ENCODE peak calls at places on chromosomes 4 and X, in seven cellular contexts. E, R, P, Y, T, W and G are unnamed samples.

GRCh38 chrX:29090811-29091210 is 503.6 kb downstream of the IL1RAPL1 start:
- DNase-seq in E (no peak), R (no peak), P (no peak), Y (peak; percentile 39), T (no peak), W (peak; percentile 36), G (no peak)

GRCh38 chr4:6005175-6005574 is 13.1 kb downstream of the C4orf50 start:
- DNase-seq in E (no peak), R (no peak), P (no peak), Y (no peak), T (no peak), W (no peak), G (no peak)

GRCh38 chr4:52576326-52576725 is 82.8 kb downstream of the USP46 start:
- DNase-seq in E (no peak), R (no peak), P (no peak), Y (no peak), T (no peak), W (no peak), G (no peak)

GRCh38 chr4:14023036-14023435 is 395.5 kb upstream of the BOD1L1 start:
- DNase-seq in E (no peak), R (no peak), P (no peak), Y (no peak), T (no peak), W (no peak), G (no peak)

GRCh38 chrX:129091097-129091496 is 432.2 kb downstream of the SMARCA1 start:
- DNase-seq in E (peak; percentile 30), R (no peak), P (no peak), Y (no peak), T (no peak), W (peak; percentile 49), G (no peak)

GRCh38 chrX:133984857-133985163 is 584 bp downstream of the GPC3 start:
- DNase-seq in E (no peak), R (no peak), P (no peak), Y (no peak), T (no peak), W (no peak), G (no peak)

GRCh38 chrX:38225093-38225492 is 4.4 kb upstream of the SRPX start:
- DNase-seq in E (no peak), R (no peak), P (no peak), Y (no peak), T (no peak), W (peak; percentile 51), G (no peak)

GRCh38 chr4:56981795-56982201 is 3.1 kb downstream of the POLR2B start:
- DNase-seq in E (no peak), R (no peak), P (no peak), Y (peak; percentile 71), T (no peak), W (peak; percentile 67), G (no peak)

GRCh38 chrX:76148011-76148665 is 24.7 kb upstream of the PBDC1 start:
- DNase-seq in E (no peak), R (no peak), P (peak; percentile 2), Y (peak; percentile 27), T (no peak), W (peak; percentile 21), G (no peak)

GRCh38 chrX:46268429-46268828 is 276.8 kb downstream of the ZNF674 start:
- DNase-seq in E (no peak), R (no peak), P (peak; percentile 51), Y (peak; percentile 25), T (no peak), W (no peak), G (no peak)

GRCh38 chr4:36719425-36719824 is 438.0 kb downstream of the DTHD1 start:
- DNase-seq in E (no peak), R (no peak), P (no peak), Y (no peak), T (no peak), W (peak; percentile 60), G (no peak)

GRCh38 chrX:9315086-9315485 is 149.8 kb upstream of the TBL1X start:
- DNase-seq in E (no peak), R (no peak), P (no peak), Y (no peak), T (no peak), W (no peak), G (no peak)

GRCh38 chr4:118058955-118059354 is 24.7 kb downstream of the NDST3 start:
- DNase-seq in E (no peak), R (no peak), P (no peak), Y (no peak), T (no peak), W (peak; percentile 79), G (no peak)

GRCh38 chr4:8370835-8371234 is 69.7 kb downstream of the ACOX3 start:
- DNase-seq in E (no peak), R (no peak), P (no peak), Y (no peak), T (no peak), W (peak; percentile 40), G (no peak)

GRCh38 chrX:151984891-151985290 is 10.4 kb upstream of the GABRE start:
- DNase-seq in E (no peak), R (no peak), P (no peak), Y (no peak), T (no peak), W (no peak), G (no peak)

GRCh38 chr4:140049924-140050681 is 103.9 kb downstream of the MAML3 start:
- DNase-seq in E (peak; percentile 61), R (no peak), P (no peak), Y (peak; percentile 56), T (peak; percentile 54), W (peak; percentile 87), G (no peak)

GRCh38 chrX:44062842-44063241 is 89.7 kb upstream of the NDP start:
- DNase-seq in E (no peak), R (no peak), P (peak; percentile 4), Y (no peak), T (no peak), W (no peak), G (no peak)

GRCh38 chr4:114015444-114015899 is 36.0 kb upstream of the ARSJ start:
- DNase-seq in E (no peak), R (no peak), P (no peak), Y (peak; percentile 94), T (no peak), W (no peak), G (no peak)

GRCh38 chr4:7486101-7486500 is 51.4 kb upstream of the PSAPL1 start:
- DNase-seq in E (no peak), R (no peak), P (no peak), Y (no peak), T (no peak), W (no peak), G (no peak)

GRCh38 chr4:6368601-6369000 is 99.0 kb downstream of the WFS1 start:
- DNase-seq in E (no peak), R (no peak), P (no peak), Y (no peak), T (no peak), W (no peak), G (no peak)

GRCh38 chrX:123340691-123341090 is 156.6 kb downstream of the GRIA3 start:
- DNase-seq in E (no peak), R (no peak), P (no peak), Y (no peak), T (peak; percentile 19), W (no peak), G (no peak)

GRCh38 chr4:151614532-151614931 is 146.3 kb downstream of the GATB start:
- DNase-seq in E (no peak), R (no peak), P (no peak), Y (no peak), T (no peak), W (no peak), G (no peak)

GRCh38 chr4:105797225-105797624 is 88.6 kb downstream of the GSTCD start:
- DNase-seq in E (no peak), R (no peak), P (no peak), Y (no peak), T (no peak), W (no peak), G (no peak)

GRCh38 chr4:1749370-1749769 is 28.0 kb downstream of the TACC3 start:
- DNase-seq in E (no peak), R (no peak), P (no peak), Y (no peak), T (no peak), W (no peak), G (no peak)

GRCh38 chr4:74189331-74190043 is 31.6 kb downstream of the MTHFD2L start:
- DNase-seq in E (no peak), R (no peak), P (no peak), Y (peak; percentile 76), T (peak; percentile 42), W (peak; percentile 66), G (no peak)

GRCh38 chr4:27811928-27812327 is 951.3 kb downstream of the STIM2 start:
- DNase-seq in E (no peak), R (no peak), P (no peak), Y (no peak), T (no peak), W (no peak), G (no peak)

GRCh38 chr4:155960522-155960921 is 6.9 kb upstream of the CTSO start:
- DNase-seq in E (no peak), R (no peak), P (no peak), Y (peak; percentile 60), T (no peak), W (no peak), G (no peak)

GRCh38 chrX:131792789-131793462 is 230.2 kb upstream of the STK26 start:
- DNase-seq in E (no peak), R (no peak), P (no peak), Y (no peak), T (peak; percentile 59), W (peak; percentile 18), G (no peak)

GRCh38 chr4:185734930-185735329 is 77.1 kb downstream of the SORBS2 start:
- DNase-seq in E (no peak), R (no peak), P (no peak), Y (no peak), T (no peak), W (no peak), G (no peak)

GRCh38 chrX:39667746-39668507 is 429.8 kb downstream of the BCOR start:
- DNase-seq in E (no peak), R (no peak), P (no peak), Y (no peak), T (no peak), W (no peak), G (no peak)

GRCh38 chr4:40283968-40284367 is 51.2 kb upstream of the CHRNA9 start:
- DNase-seq in E (no peak), R (no peak), P (no peak), Y (no peak), T (no peak), W (peak; percentile 66), G (peak; percentile 46)

GRCh38 chr4:55758081-55758480 is 61.5 kb upstream of the EXOC1L start:
- DNase-seq in E (no peak), R (no peak), P (no peak), Y (no peak), T (no peak), W (no peak), G (no peak)

GRCh38 chr4:82754546-82755165 is 43.9 kb downstream of the SCD5 start:
- DNase-seq in E (no peak), R (no peak), P (no peak), Y (no peak), T (no peak), W (no peak), G (no peak)

GRCh38 chrX:50691820-50692219 is 122.2 kb downstream of the SHROOM4 start:
- DNase-seq in E (no peak), R (no peak), P (peak; percentile 39), Y (peak; percentile 60), T (peak; percentile 66), W (peak; percentile 72), G (no peak)

GRCh38 chr4:73450398-73451004 is 14.5 kb downstream of the AFP start:
- DNase-seq in E (peak; percentile 18), R (no peak), P (peak; percentile 1), Y (peak; percentile 80), T (no peak), W (peak; percentile 85), G (no peak)

GRCh38 chr4:95510877-95511276 is 37.9 kb downstream of the UNC5C start:
- DNase-seq in E (no peak), R (no peak), P (no peak), Y (no peak), T (no peak), W (no peak), G (no peak)